ENCODE peak calls at places on chromosomes 16 and 17, in seven cellular contexts. One of them, this sample, is unnamed.

GRCh38 chr17:80279895-80280294 is 19.2 kb downstream of the RNF213 start:
- DNase-seq in SHP77: no peak
- DNase-seq in T follicular helper cell: no peak
- DNase-seq in AG08396: peak; percentile 90
- DNase-seq in activated B cell treated with CpG ODN at 0.5 μM for 24 hours: no peak
- DNase-seq in mammary epithelial cell: peak; percentile 80
- DNase-seq in activated CD8-positive, alpha-beta memory T cell treated with anti-CD3 and anti-CD28 coated beads for 1 hour: no peak
- DNase-seq in this sample: peak; percentile 90

GRCh38 chr17:50117202-50118040 is 12.5 kb downstream of the SAMD14 start:
- DNase-seq in SHP77: peak; percentile 81
- DNase-seq in T follicular helper cell: peak; percentile 47
- DNase-seq in AG08396: peak; percentile 81
- DNase-seq in activated B cell treated with CpG ODN at 0.5 μM for 24 hours: peak; percentile 63
- DNase-seq in mammary epithelial cell: peak; percentile 42
- DNase-seq in activated CD8-positive, alpha-beta memory T cell treated with anti-CD3 and anti-CD28 coated beads for 1 hour: no peak
- DNase-seq in this sample: no peak

GRCh38 chr16:88482630-88483391 is 29.7 kb downstream of the ZFPM1 start:
- DNase-seq in SHP77: no peak
- DNase-seq in T follicular helper cell: no peak
- DNase-seq in AG08396: no peak
- DNase-seq in activated B cell treated with CpG ODN at 0.5 μM for 24 hours: no peak
- DNase-seq in mammary epithelial cell: no peak
- DNase-seq in activated CD8-positive, alpha-beta memory T cell treated with anti-CD3 and anti-CD28 coated beads for 1 hour: no peak
- DNase-seq in this sample: no peak

GRCh38 chr16:82784567-82784956 is 157.8 kb downstream of the CDH13 start:
- DNase-seq in SHP77: no peak
- DNase-seq in T follicular helper cell: no peak
- DNase-seq in AG08396: no peak
- DNase-seq in activated B cell treated with CpG ODN at 0.5 μM for 24 hours: no peak
- DNase-seq in mammary epithelial cell: no peak
- DNase-seq in activated CD8-positive, alpha-beta memory T cell treated with anti-CD3 and anti-CD28 coated beads for 1 hour: no peak
- DNase-seq in this sample: no peak

GRCh38 chr16:59170065-59170712 is 436.1 kb upstream of the GOT2 start:
- DNase-seq in SHP77: no peak
- DNase-seq in T follicular helper cell: no peak
- DNase-seq in AG08396: no peak
- DNase-seq in activated B cell treated with CpG ODN at 0.5 μM for 24 hours: no peak
- DNase-seq in mammary epithelial cell: no peak
- DNase-seq in activated CD8-positive, alpha-beta memory T cell treated with anti-CD3 and anti-CD28 coated beads for 1 hour: no peak
- DNase-seq in this sample: no peak

GRCh38 chr16:29000019-29000418 is 15.2 kb downstream of the LAT start:
- DNase-seq in SHP77: no peak
- DNase-seq in T follicular helper cell: no peak
- DNase-seq in AG08396: no peak
- DNase-seq in activated B cell treated with CpG ODN at 0.5 μM for 24 hours: no peak
- DNase-seq in mammary epithelial cell: no peak
- DNase-seq in activated CD8-positive, alpha-beta memory T cell treated with anti-CD3 and anti-CD28 coated beads for 1 hour: no peak
- DNase-seq in this sample: no peak

GRCh38 chr17:73118876-73119485 is 26.5 kb upstream of the SLC39A11 start:
- DNase-seq in SHP77: peak; percentile 26
- DNase-seq in T follicular helper cell: no peak
- DNase-seq in AG08396: no peak
- DNase-seq in activated B cell treated with CpG ODN at 0.5 μM for 24 hours: no peak
- DNase-seq in mammary epithelial cell: no peak
- DNase-seq in activated CD8-positive, alpha-beta memory T cell treated with anti-CD3 and anti-CD28 coated beads for 1 hour: no peak
- DNase-seq in this sample: no peak

GRCh38 chr16:21166561-21166961 is 8.1 kb downstream of the LDAF1 start:
- DNase-seq in SHP77: no peak
- DNase-seq in T follicular helper cell: no peak
- DNase-seq in AG08396: peak; percentile 34
- DNase-seq in activated B cell treated with CpG ODN at 0.5 μM for 24 hours: no peak
- DNase-seq in mammary epithelial cell: peak; percentile 8
- DNase-seq in activated CD8-positive, alpha-beta memory T cell treated with anti-CD3 and anti-CD28 coated beads for 1 hour: no peak
- DNase-seq in this sample: no peak

GRCh38 chr16:9033125-9033830 is 58.2 kb upstream of the HAPSTR1 start:
- DNase-seq in SHP77: no peak
- DNase-seq in T follicular helper cell: no peak
- DNase-seq in AG08396: peak; percentile 60
- DNase-seq in activated B cell treated with CpG ODN at 0.5 μM for 24 hours: no peak
- DNase-seq in mammary epithelial cell: peak; percentile 37
- DNase-seq in activated CD8-positive, alpha-beta memory T cell treated with anti-CD3 and anti-CD28 coated beads for 1 hour: no peak
- DNase-seq in this sample: peak; percentile 83

GRCh38 chr17:6643460-6644125 is 2.7 kb downstream of the TXNDC17 start:
- DNase-seq in SHP77: no peak
- DNase-seq in T follicular helper cell: no peak
- DNase-seq in AG08396: peak; percentile 74
- DNase-seq in activated B cell treated with CpG ODN at 0.5 μM for 24 hours: no peak
- DNase-seq in mammary epithelial cell: peak; percentile 89
- DNase-seq in activated CD8-positive, alpha-beta memory T cell treated with anti-CD3 and anti-CD28 coated beads for 1 hour: no peak
- DNase-seq in this sample: no peak

GRCh38 chr16:30710971-30711370 is 12.0 kb downstream of the SRCAP start:
- DNase-seq in SHP77: no peak
- DNase-seq in T follicular helper cell: no peak
- DNase-seq in AG08396: no peak
- DNase-seq in activated B cell treated with CpG ODN at 0.5 μM for 24 hours: no peak
- DNase-seq in mammary epithelial cell: no peak
- DNase-seq in activated CD8-positive, alpha-beta memory T cell treated with anti-CD3 and anti-CD28 coated beads for 1 hour: no peak
- DNase-seq in this sample: no peak

GRCh38 chr17:46013127-46013501 is 14.1 kb downstream of the STH start:
- DNase-seq in SHP77: no peak
- DNase-seq in T follicular helper cell: no peak
- DNase-seq in AG08396: no peak
- DNase-seq in activated B cell treated with CpG ODN at 0.5 μM for 24 hours: no peak
- DNase-seq in mammary epithelial cell: no peak
- DNase-seq in activated CD8-positive, alpha-beta memory T cell treated with anti-CD3 and anti-CD28 coated beads for 1 hour: no peak
- DNase-seq in this sample: no peak

GRCh38 chr17:8402921-8403536 is 5.4 kb upstream of the RNF222 start:
- DNase-seq in SHP77: no peak
- DNase-seq in T follicular helper cell: no peak
- DNase-seq in AG08396: no peak
- DNase-seq in activated B cell treated with CpG ODN at 0.5 μM for 24 hours: no peak
- DNase-seq in mammary epithelial cell: no peak
- DNase-seq in activated CD8-positive, alpha-beta memory T cell treated with anti-CD3 and anti-CD28 coated beads for 1 hour: no peak
- DNase-seq in this sample: no peak

GRCh38 chr16:26447570-26447969 is 619.2 kb upstream of the C16orf82 start:
- DNase-seq in SHP77: no peak
- DNase-seq in T follicular helper cell: no peak
- DNase-seq in AG08396: no peak
- DNase-seq in activated B cell treated with CpG ODN at 0.5 μM for 24 hours: no peak
- DNase-seq in mammary epithelial cell: no peak
- DNase-seq in activated CD8-positive, alpha-beta memory T cell treated with anti-CD3 and anti-CD28 coated beads for 1 hour: no peak
- DNase-seq in this sample: no peak

GRCh38 chr17:4354862-4355514 is 11.5 kb downstream of the UBE2G1 start:
- DNase-seq in SHP77: no peak
- DNase-seq in T follicular helper cell: no peak
- DNase-seq in AG08396: no peak
- DNase-seq in activated B cell treated with CpG ODN at 0.5 μM for 24 hours: no peak
- DNase-seq in mammary epithelial cell: no peak
- DNase-seq in activated CD8-positive, alpha-beta memory T cell treated with anti-CD3 and anti-CD28 coated beads for 1 hour: no peak
- DNase-seq in this sample: peak; percentile 29

GRCh38 chr17:48310748-48311213 is 119.2 kb downstream of the SKAP1 start:
- DNase-seq in SHP77: peak; percentile 83
- DNase-seq in T follicular helper cell: no peak
- DNase-seq in AG08396: no peak
- DNase-seq in activated B cell treated with CpG ODN at 0.5 μM for 24 hours: no peak
- DNase-seq in mammary epithelial cell: no peak
- DNase-seq in activated CD8-positive, alpha-beta memory T cell treated with anti-CD3 and anti-CD28 coated beads for 1 hour: no peak
- DNase-seq in this sample: no peak

GRCh38 chr16:11780988-11781680 is 15.9 kb downstream of the ZC3H7A start:
- DNase-seq in SHP77: no peak
- DNase-seq in T follicular helper cell: no peak
- DNase-seq in AG08396: no peak
- DNase-seq in activated B cell treated with CpG ODN at 0.5 μM for 24 hours: no peak
- DNase-seq in mammary epithelial cell: no peak
- DNase-seq in activated CD8-positive, alpha-beta memory T cell treated with anti-CD3 and anti-CD28 coated beads for 1 hour: no peak
- DNase-seq in this sample: no peak

GRCh38 chr16:62963846-62964245 is 927.6 kb upstream of the CDH8 start:
- DNase-seq in SHP77: no peak
- DNase-seq in T follicular helper cell: no peak
- DNase-seq in AG08396: no peak
- DNase-seq in activated B cell treated with CpG ODN at 0.5 μM for 24 hours: no peak
- DNase-seq in mammary epithelial cell: no peak
- DNase-seq in activated CD8-positive, alpha-beta memory T cell treated with anti-CD3 and anti-CD28 coated beads for 1 hour: no peak
- DNase-seq in this sample: no peak

GRCh38 chr16:3071655-3072054 is 6.2 kb downstream of the IL32 start:
- DNase-seq in SHP77: no peak
- DNase-seq in T follicular helper cell: no peak
- DNase-seq in AG08396: no peak
- DNase-seq in activated B cell treated with CpG ODN at 0.5 μM for 24 hours: no peak
- DNase-seq in mammary epithelial cell: no peak
- DNase-seq in activated CD8-positive, alpha-beta memory T cell treated with anti-CD3 and anti-CD28 coated beads for 1 hour: no peak
- DNase-seq in this sample: no peak

GRCh38 chr16:3609895-3610697 is 1.3 kb downstream of the SLX4 start:
- DNase-seq in SHP77: no peak
- DNase-seq in T follicular helper cell: no peak
- DNase-seq in AG08396: peak; percentile 9
- DNase-seq in activated B cell treated with CpG ODN at 0.5 μM for 24 hours: no peak
- DNase-seq in mammary epithelial cell: no peak
- DNase-seq in activated CD8-positive, alpha-beta memory T cell treated with anti-CD3 and anti-CD28 coated beads for 1 hour: no peak
- DNase-seq in this sample: no peak

GRCh38 chr16:7148606-7149005 is 184.0 kb upstream of the RBFOX1 start:
- DNase-seq in SHP77: no peak
- DNase-seq in T follicular helper cell: no peak
- DNase-seq in AG08396: no peak
- DNase-seq in activated B cell treated with CpG ODN at 0.5 μM for 24 hours: no peak
- DNase-seq in mammary epithelial cell: no peak
- DNase-seq in activated CD8-positive, alpha-beta memory T cell treated with anti-CD3 and anti-CD28 coated beads for 1 hour: no peak
- DNase-seq in this sample: no peak

GRCh38 chr16:81673432-81673831 is 105.7 kb upstream of the PLCG2 start:
- DNase-seq in SHP77: no peak
- DNase-seq in T follicular helper cell: no peak
- DNase-seq in AG08396: no peak
- DNase-seq in activated B cell treated with CpG ODN at 0.5 μM for 24 hours: no peak
- DNase-seq in mammary epithelial cell: no peak
- DNase-seq in activated CD8-positive, alpha-beta memory T cell treated with anti-CD3 and anti-CD28 coated beads for 1 hour: no peak
- DNase-seq in this sample: no peak

GRCh38 chr17:73165616-73166404 is 1.0 kb downstream of the SSTR2 start:
- DNase-seq in SHP77: no peak
- DNase-seq in T follicular helper cell: no peak
- DNase-seq in AG08396: peak; percentile 52
- DNase-seq in activated B cell treated with CpG ODN at 0.5 μM for 24 hours: no peak
- DNase-seq in mammary epithelial cell: no peak
- DNase-seq in activated CD8-positive, alpha-beta memory T cell treated with anti-CD3 and anti-CD28 coated beads for 1 hour: no peak
- DNase-seq in this sample: no peak

GRCh38 chr16:54651851-54652770 is 278.6 kb upstream of the IRX5 start:
- DNase-seq in SHP77: no peak
- DNase-seq in T follicular helper cell: no peak
- DNase-seq in AG08396: no peak
- DNase-seq in activated B cell treated with CpG ODN at 0.5 μM for 24 hours: no peak
- DNase-seq in mammary epithelial cell: peak; percentile 76
- DNase-seq in activated CD8-positive, alpha-beta memory T cell treated with anti-CD3 and anti-CD28 coated beads for 1 hour: no peak
- DNase-seq in this sample: peak; percentile 80